ENCODE peak calls at places on chromosome 17, in four cellular contexts. H, V, N and T are unnamed samples.

GRCh38 chr17:81309859-81310839 is 15.0 kb upstream of the SLC38A10 start:
- DNase-seq in H (no peak), V (no peak), N (no peak), T (no peak)

GRCh38 chr17:50758524-50758923 is 8.8 kb downstream of the ANKRD40CL start:
- DNase-seq in H (no peak), V (no peak), N (no peak), T (no peak)

GRCh38 chr17:78596871-78597635 is 19.9 kb upstream of the DNAH17 start:
- DNase-seq in H (no peak), V (no peak), N (no peak), T (no peak)

GRCh38 chr17:12902046-12902445 is 112.7 kb downstream of the ARHGAP44 start:
- DNase-seq in H (no peak), V (no peak), N (no peak), T (no peak)

GRCh38 chr17:81428521-81428920 is 33.3 kb downstream of the BAHCC1 start:
- DNase-seq in H (peak), V (no peak), N (no peak), T (no peak)

GRCh38 chr17:29156781-29157180 is 23.4 kb downstream of the MYO18A start:
- DNase-seq in H (no peak), V (no peak), N (no peak), T (no peak)

GRCh38 chr17:1746975-1747543 is 4.4 kb downstream of the SERPINF2 start:
- DNase-seq in H (no peak), V (no peak), N (no peak), T (no peak)

GRCh38 chr17:4136373-4136772 is 6.5 kb downstream of the ZZEF1 start:
- DNase-seq in H (no peak), V (no peak), N (no peak), T (no peak)

GRCh38 chr17:60832206-60832605 is 154.6 kb downstream of the BCAS3 start:
- DNase-seq in H (no peak), V (no peak), N (no peak), T (no peak)

GRCh38 chr17:17892009-17892408 is 55.2 kb upstream of the SREBF1 start:
- DNase-seq in H (no peak), V (no peak), N (no peak), T (no peak)

GRCh38 chr17:57099165-57099564 is 14.1 kb downstream of the AKAP1 start:
- DNase-seq in H (no peak), V (no peak), N (no peak), T (no peak)

GRCh38 chr17:59353936-59354755 is 22.7 kb downstream of the YPEL2 start:
- DNase-seq in H (no peak), V (no peak), N (no peak), T (no peak)

GRCh38 chr17:29585080-29585751 is 4.2 kb downstream of the GIT1 start:
- DNase-seq in H (no peak), V (no peak), N (no peak), T (no peak)

GRCh38 chr17:263773-264172 is 82.3 kb upstream of the DOC2B start:
- DNase-seq in H (no peak), V (no peak), N (no peak), T (no peak)

GRCh38 chr17:59783221-59784016 is 76.0 kb downstream of the VMP1 start:
- DNase-seq in H (peak), V (no peak), N (no peak), T (peak)